ENCODE peak calls at places on chromosome 17, in ten cellular contexts. S is uterus; B is tibial nerve; E is heart right ventricle; J is neural progenitor cell; D is fibroblast of lung; I is effector memory CD4-positive, alpha-beta T cell; H is IMR-90; R is small intestine; X is upper lobe of left lung. T is an unnamed sample. For H3K4me1, the result is how much of the 10 kb centered on the place peaks cover.

GRCh38 chr17:79842656-79843474 is 3.6 kb upstream of the CBX4 start:
- DNase-seq in D (no peak), H (no peak), J (peak), B (no peak), E (no peak), I (no peak), X (no peak), S (no peak), R (no peak), T (no peak)

GRCh38 chr17:40598021-40598927 is 33.0 kb upstream of the CCR7 start:
- DNase-seq in D (no peak), I (no peak), X (no peak), R (no peak), S (no peak), J (no peak), E (no peak), B (no peak), H (no peak), T (no peak)

GRCh38 chr17:78716814-78717393 is 65.2 kb downstream of the CYTH1 start:
- DNase-seq in J (peak), R (peak), D (peak), H (peak), X (peak), I (no peak), E (peak), B (peak), S (peak), T (peak)

GRCh38 chr17:72588961-72589360 is 468.1 kb downstream of the SOX9 start:
- DNase-seq in I (no peak), J (no peak), B (no peak), X (peak), R (peak), D (peak), S (no peak), H (peak), E (no peak), T (peak)

GRCh38 chr17:27379863-27380533 is 76.2 kb upstream of the KSR1 start:
- DNase-seq in E (peak), X (peak), S (peak), R (no peak), B (peak), D (peak), H (peak), J (peak), I (no peak), T (peak)

GRCh38 chr17:57422574-57423164 is 166.3 kb downstream of the MSI2 start:
- DNase-seq in H (peak), B (no peak), D (peak), R (no peak), S (no peak), E (no peak), X (no peak), J (no peak), I (no peak), T (no peak)

GRCh38 chr17:20174588-20175265 is 165.6 kb downstream of the SPECC1 start:
- DNase-seq in B (no peak), R (no peak), J (no peak), D (peak), H (peak), I (no peak), X (no peak), E (no peak), S (no peak), T (no peak)

GRCh38 chr17:47697948-47698711 is 4.2 kb downstream of the TBKBP1 start:
- DNase-seq in D (no peak), I (no peak), E (no peak), S (no peak), J (no peak), X (no peak), R (no peak), B (no peak), H (no peak), T (no peak)

GRCh38 chr17:33389506-33390141 is 96.5 kb upstream of the ASIC2 start:
- DNase-seq in E (no peak), J (no peak), S (no peak), H (no peak), B (no peak), D (peak), R (no peak), I (no peak), X (no peak), T (no peak)

GRCh38 chr17:44901323-44901965 is 2.2 kb upstream of the EFTUD2 start:
- DNase-seq in R (no peak), B (no peak), D (peak), H (peak), J (no peak), S (no peak), X (no peak), E (no peak), I (no peak), T (no peak)

GRCh38 chr17:57614742-57615141 is 130.4 kb downstream of the CCDC182 start:
- DNase-seq in X (no peak), B (no peak), I (no peak), D (no peak), R (no peak), S (no peak), H (no peak), J (no peak), E (no peak), T (no peak)

GRCh38 chr17:2183346-2183745 is 120.2 kb downstream of the SMG6 start:
- DNase-seq in B (no peak), E (no peak), S (no peak), I (no peak), H (peak), D (peak), X (no peak), J (no peak), R (no peak), T (no peak)

GRCh38 chr17:78448356-78448993 is 70.0 kb downstream of the PGS1 start:
- DNase-seq in D (no peak), X (no peak), H (no peak), S (no peak), B (no peak), J (no peak), I (no peak), R (no peak), E (no peak), T (no peak)

GRCh38 chr17:40459646-40460584 is 16.7 kb downstream of the IGFBP4 start:
- DNase-seq in E (no peak), J (no peak), H (no peak), B (no peak), R (no peak), I (no peak), S (peak), D (no peak), X (no peak), T (no peak)

GRCh38 chr17:41895617-41896016 is 23.1 kb downstream of the ACLY start:
- DNase-seq in J (no peak), S (peak), H (peak), B (peak), D (peak), R (no peak), X (no peak), I (no peak), E (no peak), T (no peak)

GRCh38 chr17:12693640-12694039 is 27.9 kb downstream of the MYOCD start:
- DNase-seq in I (no peak), B (no peak), R (no peak), S (no peak), J (no peak), X (no peak), D (no peak), E (no peak), H (peak), T (no peak)

GRCh38 chr17:83086907-83087787 is 7.7 kb downstream of the METRNL start:
- DNase-seq in H (no peak), S (no peak), E (no peak), J (no peak), I (no peak), B (no peak), R (no peak), X (no peak), D (no peak), T (no peak)

GRCh38 chr17:48270896-48271295 is 159.1 kb downstream of the SKAP1 start:
- DNase-seq in R (no peak), D (no peak), X (no peak), E (no peak), J (no peak), B (no peak), H (no peak), S (no peak), I (no peak), T (no peak)

GRCh38 chr17:42288985-42289862 is 926 bp downstream of the STAT5A start:
- DNase-seq in J (no peak), S (peak), R (peak), E (peak), B (no peak), X (peak), I (peak), D (no peak), H (no peak), T (peak)

GRCh38 chr17:4101127-4101798 is 41.6 kb downstream of the ZZEF1 start:
- DNase-seq in B (no peak), I (no peak), R (peak), J (no peak), X (no peak), S (no peak), E (no peak), D (peak), H (peak), T (no peak)

GRCh38 chr17:45247429-45248131 is 14.3 kb downstream of the SPATA32 start:
- DNase-seq in S (peak), D (peak), I (peak), X (peak), R (peak), J (peak), E (peak), H (peak), B (peak), T (peak)

GRCh38 chr17:13647551-13647950 is 45.8 kb upstream of the HS3ST3A1 start:
- DNase-seq in J (no peak), X (no peak), D (peak), I (no peak), E (no peak), R (no peak), B (no peak), H (no peak), S (no peak), T (no peak)

GRCh38 chr17:1649116-1649843 is 386 bp downstream of the RILP start:
- DNase-seq in R (peak), B (peak), H (peak), D (peak), E (peak), J (peak), X (peak), I (peak), S (peak), T (peak)

GRCh38 chr17:73803867-73804539 is 159.8 kb upstream of the SDK2 start:
- DNase-seq in I (no peak), D (no peak), E (no peak), S (no peak), H (no peak), J (no peak), R (peak), X (no peak), B (no peak), T (no peak)

GRCh38 chr17:48575066-48575582 is 3.0 kb downstream of the HOXB4 start:
- DNase-seq in X (no peak), E (no peak), D (peak), B (no peak), H (peak), J (no peak), R (no peak), I (no peak), S (no peak), T (no peak)

GRCh38 chr17:27888945-27889344 is 4.2 kb downstream of the LYRM9 start:
- DNase-seq in X (peak), R (no peak), D (peak), J (peak), S (no peak), H (peak), I (no peak), B (no peak), E (no peak), T (peak)

DNA sequence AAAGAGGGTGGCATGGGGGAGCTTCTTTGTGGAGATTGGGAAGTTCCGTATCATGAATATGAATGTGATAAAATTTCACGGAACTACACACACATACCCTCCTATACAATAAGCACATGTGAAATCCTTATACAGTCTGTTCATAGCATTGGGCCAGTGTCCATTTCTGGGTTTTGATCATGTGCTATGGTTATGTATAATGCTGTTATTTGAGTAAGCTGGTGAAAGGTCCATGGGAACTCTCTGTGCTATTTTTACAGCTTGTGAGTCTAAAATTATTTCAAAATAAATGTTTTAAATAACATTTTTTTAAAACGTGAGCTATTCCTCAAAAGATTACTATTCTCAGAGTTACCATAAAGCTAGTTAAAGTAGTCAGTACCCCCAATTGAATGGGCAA is 205.2 kb upstream of the CACNG5 start:
- DNase-seq in D (no peak), I (no peak), J (no peak), X (no peak), B (no peak), R (no peak), S (no peak), E (no peak), H (no peak), T (no peak)
- H3K4me3 ChIP-seq in D (no peak), I (no peak), J (no peak), X (no peak), B (no peak), R (no peak), S (no peak), E (no peak), H (no peak), T (no peak)

DNA sequence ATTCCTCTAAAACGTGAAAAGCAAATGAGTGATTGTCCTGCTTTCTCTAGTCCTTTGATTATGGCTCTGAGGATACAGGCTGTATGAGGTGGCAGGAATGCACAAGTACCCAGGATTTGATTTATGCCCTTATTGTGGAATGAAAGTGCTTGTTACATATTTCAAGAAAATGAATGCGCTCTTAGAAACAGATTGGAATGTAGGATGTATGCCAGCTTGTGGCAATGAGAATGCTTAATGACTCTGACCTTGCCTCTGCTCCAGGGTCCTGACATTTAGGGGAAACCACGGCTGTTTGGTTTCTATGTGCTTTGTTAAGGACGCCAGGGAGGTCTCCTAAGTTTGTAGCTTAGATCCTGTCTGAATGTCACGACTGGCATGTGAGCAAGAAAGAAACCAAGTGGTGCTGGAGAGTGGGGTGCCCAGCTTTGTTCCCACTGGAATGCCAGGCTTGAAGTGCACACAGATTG is 22.0 kb downstream of the PRCD start:
- DNase-seq in I (no peak), B (no peak), J (no peak), X (no peak), D (peak), H (no peak), R (no peak), S (no peak), E (no peak), T (no peak)
- H3K4me1 ChIP-seq in I (under half), B (half or more), J (under half), X (under half), D (under half), H (under half), R (under half), S (under half), E (half or more), T (under half)

GRCh38 chr17:62692159-62692651 is 64.7 kb downstream of the MRC2 start:
- DNase-seq in S (no peak), D (no peak), B (no peak), H (no peak), J (no peak), E (no peak), I (no peak), X (no peak), R (no peak), T (no peak)

GRCh38 chr17:62687997-62688396 is 60.5 kb downstream of the MRC2 start:
- DNase-seq in H (no peak), X (no peak), S (no peak), I (no peak), D (no peak), B (no peak), E (no peak), R (no peak), J (no peak), T (peak)

GRCh38 chr17:62690168-62690897 is 62.9 kb downstream of the MRC2 start:
- DNase-seq in R (no peak), I (no peak), H (no peak), J (no peak), E (no peak), S (no peak), D (no peak), X (no peak), B (no peak), T (no peak)

GRCh38 chr17:62688398-62689140 is 61.1 kb downstream of the MRC2 start:
- DNase-seq in H (no peak), E (no peak), D (no peak), S (no peak), R (peak), J (no peak), X (no peak), I (no peak), B (no peak), T (no peak)

DNA sequence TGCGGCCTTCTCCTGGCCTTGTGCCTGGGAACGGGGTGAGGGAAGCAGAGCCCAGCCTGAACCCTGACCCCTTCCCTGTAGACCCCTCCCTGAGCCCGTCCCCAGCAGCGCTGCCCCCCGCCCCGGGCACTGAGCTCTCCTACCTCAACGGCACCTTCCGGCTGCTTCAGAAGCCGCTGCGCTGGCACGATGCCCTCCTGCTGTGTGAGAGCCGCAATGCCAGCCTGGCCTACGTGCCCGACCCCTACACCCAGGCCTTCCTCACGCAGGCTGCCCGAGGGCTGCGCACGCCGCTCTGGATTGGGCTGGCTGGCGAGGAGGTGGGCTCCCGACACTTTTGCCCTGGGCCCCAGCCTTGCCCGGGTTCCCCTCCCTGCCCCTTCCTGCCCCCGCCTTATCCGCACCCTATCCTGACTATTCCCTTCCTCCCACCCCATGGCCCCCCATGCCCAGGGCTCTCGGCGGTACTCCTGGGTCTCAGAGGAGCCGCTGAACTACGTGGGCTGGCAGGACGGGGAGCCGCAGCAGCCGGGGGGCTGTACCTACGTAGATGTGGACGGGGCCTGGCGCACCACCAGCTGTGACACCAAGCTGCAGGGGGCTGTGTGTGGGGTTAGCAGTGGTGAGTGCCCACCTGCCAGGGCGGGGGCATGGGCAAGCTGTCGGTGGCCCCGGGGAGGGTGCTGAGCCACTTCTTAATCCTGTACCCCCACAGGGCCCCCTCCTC is 62.1 kb downstream of the MRC2 start:
- DNase-seq in I (no peak), J (no peak), D (no peak), H (no peak), S (no peak), R (no peak), E (no peak), X (no peak), B (no peak), T (no peak)
- H3K27ac ChIP-seq in I (no peak), J (no peak), D (no peak), H (no peak), S (no peak), R (no peak), E (no peak), X (no peak), B (no peak), T (no peak)

GRCh38 chr17:7839199-7839889 is 5.3 kb downstream of the KDM6B start:
- DNase-seq in H (no peak), E (no peak), R (peak), S (no peak), D (no peak), J (no peak), B (no peak), X (peak), I (no peak), T (no peak)
- H3K4me3 ChIP-seq in H (peak), E (peak), R (no peak), S (no peak), D (peak), J (peak), B (no peak), X (no peak), I (no peak), T (no peak)

GRCh38 chr17:38447502-38448095 is 19.3 kb downstream of the ARHGAP23 start:
- DNase-seq in S (no peak), D (no peak), J (no peak), X (peak), E (no peak), H (no peak), I (no peak), B (no peak), R (no peak), T (no peak)
- H3K4me1 ChIP-seq in S (under half), D (under half), J (under half), X (half or more), E (half or more), H (under half), I (under half), B (half or more), R (under half), T (under half)

DNA sequence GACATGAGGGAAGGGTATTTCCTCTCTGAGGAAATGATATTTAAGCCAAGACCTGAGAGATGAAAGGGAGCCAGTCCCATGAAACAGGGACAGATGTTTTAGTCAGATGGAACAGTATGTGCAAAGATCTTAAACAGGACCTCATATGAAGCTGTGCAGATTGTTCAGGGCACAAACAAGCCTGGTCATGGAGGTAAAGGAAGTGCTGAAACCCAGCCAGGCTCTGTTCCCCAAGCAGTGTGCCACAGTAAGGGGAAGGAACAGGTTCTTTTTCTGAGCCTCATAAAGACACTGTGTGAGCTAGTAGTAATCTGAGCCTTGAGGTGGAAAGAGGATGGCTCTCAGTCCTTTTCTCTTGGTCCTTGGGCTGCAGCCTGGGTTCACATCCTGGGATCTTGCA is 159.9 kb downstream of the ANKFN1 start:
- DNase-seq in E (no peak), J (no peak), B (no peak), I (no peak), R (no peak), D (no peak), H (no peak), X (peak), S (no peak), T (no peak)
- H3K27ac ChIP-seq in E (no peak), J (no peak), B (no peak), I (no peak), R (no peak), D (no peak), H (no peak), X (no peak), S (no peak), T (no peak)

DNA sequence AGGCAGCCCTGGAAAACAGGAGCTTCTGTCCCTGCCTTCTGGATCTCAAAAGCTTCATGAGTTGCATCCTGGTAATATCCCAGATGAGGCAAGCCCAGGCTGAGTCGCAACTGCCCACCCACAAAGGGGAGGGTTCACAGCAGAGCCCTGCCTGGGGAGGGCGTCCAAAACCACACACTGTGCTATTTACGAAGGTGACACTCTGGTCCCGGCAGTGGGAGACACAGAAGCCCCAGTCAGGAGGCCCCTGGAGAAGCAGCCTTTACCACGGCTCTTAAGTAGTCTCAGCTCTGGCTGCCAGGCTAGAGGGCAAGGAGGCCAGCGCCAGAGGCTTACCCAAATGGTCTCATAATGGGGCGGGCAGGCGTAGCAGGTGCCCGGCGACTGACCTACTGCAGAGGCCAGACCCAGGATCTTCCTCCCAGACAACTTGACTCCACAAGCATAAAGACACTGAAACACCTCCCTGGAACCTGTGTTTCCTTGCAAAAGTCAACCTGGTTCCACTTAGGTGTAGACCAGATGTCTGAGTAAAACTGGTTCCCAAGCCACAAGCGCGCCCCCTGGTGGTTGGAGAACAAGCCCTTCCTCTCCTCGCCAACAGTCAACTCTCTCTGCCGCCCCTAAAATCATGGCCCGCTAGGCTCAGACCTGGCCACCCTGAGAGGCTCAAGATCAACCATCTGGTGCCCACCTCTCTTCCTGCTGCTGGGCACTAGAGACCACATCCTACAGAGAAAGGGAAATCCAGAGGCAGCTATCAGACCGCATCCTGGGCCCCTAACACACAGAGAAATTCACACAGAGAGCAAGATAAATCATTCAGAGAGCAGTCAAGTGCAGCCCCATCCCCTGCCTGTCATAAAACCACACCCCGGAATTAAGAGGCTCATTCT is 5.2 kb downstream of the AXIN2 start:
- DNase-seq in J (peak), S (peak), D (peak), R (peak), I (peak), H (peak), X (peak), E (peak), B (peak), T (peak)
- H3K4me3 ChIP-seq in J (peak), S (peak), D (no peak), R (no peak), I (peak), H (no peak), X (no peak), E (peak), B (peak), T (no peak)

T was measured in pancreas.